ENCODE peak calls at places on chromosomes 4 and X, in six cellular contexts. One of them, this sample, is unnamed.

GRCh38 chrX:101685923-101686322 is 26.3 kb upstream of the ARMCX2 start:
- DNase-seq in ovary: no peak
- DNase-seq in astrocyte: peak; percentile 20
- DNase-seq in effector memory CD4-positive, alpha-beta T cell: no peak
- DNase-seq in CD8-positive, alpha-beta T cell: no peak
- DNase-seq in fibroblast of lung: no peak
- DNase-seq in this sample: peak; percentile 34

GRCh38 chr4:105560488-105560887 is 8.1 kb downstream of the ARHGEF38 start:
- DNase-seq in ovary: no peak
- DNase-seq in astrocyte: peak; percentile 1
- DNase-seq in effector memory CD4-positive, alpha-beta T cell: no peak
- DNase-seq in CD8-positive, alpha-beta T cell: no peak
- DNase-seq in fibroblast of lung: peak; percentile 3
- DNase-seq in this sample: no peak

GRCh38 chr4:103934178-103934789 is 214.5 kb upstream of the TACR3 start:
- DNase-seq in ovary: no peak
- DNase-seq in astrocyte: peak; percentile 11
- DNase-seq in effector memory CD4-positive, alpha-beta T cell: no peak
- DNase-seq in CD8-positive, alpha-beta T cell: no peak
- DNase-seq in fibroblast of lung: peak; percentile 55
- DNase-seq in this sample: peak; percentile 43

GRCh38 chr4:2046031-2046961 is 12.8 kb upstream of the NAT8L start:
- DNase-seq in ovary: no peak
- DNase-seq in astrocyte: no peak
- DNase-seq in effector memory CD4-positive, alpha-beta T cell: no peak
- DNase-seq in CD8-positive, alpha-beta T cell: no peak
- DNase-seq in fibroblast of lung: no peak
- DNase-seq in this sample: no peak

GRCh38 chr4:10020871-10021676 is at the start of gene SLC2A9:
- DNase-seq in ovary: no peak
- DNase-seq in astrocyte: no peak
- DNase-seq in effector memory CD4-positive, alpha-beta T cell: no peak
- DNase-seq in CD8-positive, alpha-beta T cell: no peak
- DNase-seq in fibroblast of lung: no peak
- DNase-seq in this sample: peak; percentile 35

GRCh38 chr4:48832571-48832970 is 1.7 kb downstream of the OCIAD1 start:
- DNase-seq in ovary: no peak
- DNase-seq in astrocyte: no peak
- DNase-seq in effector memory CD4-positive, alpha-beta T cell: no peak
- DNase-seq in CD8-positive, alpha-beta T cell: no peak
- DNase-seq in fibroblast of lung: no peak
- DNase-seq in this sample: peak; percentile 20

GRCh38 chr4:186104114-186104894 is at the start of gene FAM149A:
- DNase-seq in ovary: peak; percentile 57
- DNase-seq in astrocyte: no peak
- DNase-seq in effector memory CD4-positive, alpha-beta T cell: no peak
- DNase-seq in CD8-positive, alpha-beta T cell: peak; percentile 34
- DNase-seq in fibroblast of lung: peak; percentile 1
- DNase-seq in this sample: no peak

GRCh38 chr4:150973626-150974250 is 41.3 kb downstream of the LRBA start:
- DNase-seq in ovary: no peak
- DNase-seq in astrocyte: peak; percentile 16
- DNase-seq in effector memory CD4-positive, alpha-beta T cell: no peak
- DNase-seq in CD8-positive, alpha-beta T cell: no peak
- DNase-seq in fibroblast of lung: no peak
- DNase-seq in this sample: no peak

GRCh38 chr4:25500626-25501318 is 123.7 kb downstream of the ANAPC4 start:
- DNase-seq in ovary: no peak
- DNase-seq in astrocyte: no peak
- DNase-seq in effector memory CD4-positive, alpha-beta T cell: no peak
- DNase-seq in CD8-positive, alpha-beta T cell: no peak
- DNase-seq in fibroblast of lung: no peak
- DNase-seq in this sample: no peak

GRCh38 chr4:92362002-92362401 is 58.2 kb downstream of the GRID2 start:
- DNase-seq in ovary: no peak
- DNase-seq in astrocyte: no peak
- DNase-seq in effector memory CD4-positive, alpha-beta T cell: no peak
- DNase-seq in CD8-positive, alpha-beta T cell: no peak
- DNase-seq in fibroblast of lung: no peak
- DNase-seq in this sample: no peak

GRCh38 chrX:17592117-17592516 is 145.2 kb upstream of the SCML1 start:
- DNase-seq in ovary: no peak
- DNase-seq in astrocyte: peak; percentile 61
- DNase-seq in effector memory CD4-positive, alpha-beta T cell: no peak
- DNase-seq in CD8-positive, alpha-beta T cell: no peak
- DNase-seq in fibroblast of lung: no peak
- DNase-seq in this sample: peak; percentile 53
- H3K27ac ChIP-seq in ovary: peak overlapping the region; percentile 1
- H3K27ac ChIP-seq in astrocyte: peak overlapping the region; percentile 75
- H3K27ac ChIP-seq in effector memory CD4-positive, alpha-beta T cell: no peak overlapping the region
- H3K27ac ChIP-seq in CD8-positive, alpha-beta T cell: no peak overlapping the region
- H3K27ac ChIP-seq in fibroblast of lung: no peak overlapping the region
- H3K27ac ChIP-seq in this sample: peak overlapping the region; percentile 59

DNA sequence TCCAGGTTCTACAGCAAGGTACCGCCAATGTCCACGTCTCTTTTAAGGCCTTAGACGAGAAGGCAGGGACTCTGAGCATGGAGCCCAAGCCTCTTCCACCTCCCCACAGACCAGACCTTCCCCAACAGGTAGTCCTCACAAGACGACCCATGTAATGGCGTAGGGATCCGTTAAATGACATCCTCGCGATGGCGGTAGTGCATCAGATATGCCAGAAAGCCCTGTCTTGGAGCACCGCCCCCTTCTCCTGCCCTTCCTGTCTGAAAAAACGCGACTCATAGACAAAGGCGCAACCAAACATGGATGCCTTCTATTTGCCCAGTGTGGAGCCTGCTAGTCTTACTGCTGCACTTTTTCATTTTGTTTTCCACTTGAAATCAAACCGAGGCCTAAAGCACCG is 185.4 kb downstream of the OR13H1 start:
- DNase-seq in ovary: peak; percentile 88
- DNase-seq in astrocyte: peak; percentile 65
- DNase-seq in effector memory CD4-positive, alpha-beta T cell: no peak
- DNase-seq in CD8-positive, alpha-beta T cell: peak; percentile 77
- DNase-seq in fibroblast of lung: no peak
- DNase-seq in this sample: no peak
- H3K27ac ChIP-seq in ovary: peak overlapping the region; percentile 94
- H3K27ac ChIP-seq in astrocyte: no peak overlapping the region
- H3K27ac ChIP-seq in effector memory CD4-positive, alpha-beta T cell: no peak overlapping the region
- H3K27ac ChIP-seq in CD8-positive, alpha-beta T cell: no peak overlapping the region
- H3K27ac ChIP-seq in fibroblast of lung: peak overlapping the region; percentile 82
- H3K27ac ChIP-seq in this sample: no peak overlapping the region

DNA sequence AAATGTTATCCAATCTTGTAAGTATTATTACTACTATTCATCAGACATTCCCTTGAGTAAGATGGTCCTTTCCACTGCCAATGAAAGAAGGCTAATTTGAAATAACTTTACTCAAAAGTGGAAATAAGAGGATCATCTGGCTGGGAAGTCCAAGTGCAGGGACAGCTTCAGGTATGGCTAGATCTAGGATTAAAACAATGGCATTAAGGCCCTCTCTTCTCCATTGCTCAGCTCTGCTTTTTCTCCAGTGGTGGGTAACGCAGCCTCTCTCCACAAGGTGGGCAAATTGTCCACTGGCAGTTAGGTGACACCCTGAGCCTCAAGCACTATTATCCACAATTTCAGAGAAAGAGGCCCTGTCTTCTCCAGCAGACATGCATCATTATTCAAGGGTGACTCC is 66.7 kb upstream of the PGM2 start:
- DNase-seq in ovary: no peak
- DNase-seq in astrocyte: no peak
- DNase-seq in effector memory CD4-positive, alpha-beta T cell: no peak
- DNase-seq in CD8-positive, alpha-beta T cell: no peak
- DNase-seq in fibroblast of lung: no peak
- DNase-seq in this sample: no peak
- H3K27ac ChIP-seq in ovary: no peak overlapping the region
- H3K27ac ChIP-seq in astrocyte: no peak overlapping the region
- H3K27ac ChIP-seq in effector memory CD4-positive, alpha-beta T cell: no peak overlapping the region
- H3K27ac ChIP-seq in CD8-positive, alpha-beta T cell: no peak overlapping the region
- H3K27ac ChIP-seq in fibroblast of lung: no peak overlapping the region
- H3K27ac ChIP-seq in this sample: no peak overlapping the region

GRCh38 chr4:159045321-159045720 is 57.6 kb upstream of the RAPGEF2 start:
- DNase-seq in ovary: no peak
- DNase-seq in astrocyte: no peak
- DNase-seq in effector memory CD4-positive, alpha-beta T cell: no peak
- DNase-seq in CD8-positive, alpha-beta T cell: no peak
- DNase-seq in fibroblast of lung: no peak
- DNase-seq in this sample: no peak

GRCh38 chr4:159041058-159042034 is 61.5 kb upstream of the RAPGEF2 start:
- DNase-seq in ovary: no peak
- DNase-seq in astrocyte: no peak
- DNase-seq in effector memory CD4-positive, alpha-beta T cell: no peak
- DNase-seq in CD8-positive, alpha-beta T cell: no peak
- DNase-seq in fibroblast of lung: no peak
- DNase-seq in this sample: no peak

GRCh38 chr4:159043861-159044260 is 59.0 kb upstream of the RAPGEF2 start:
- DNase-seq in ovary: no peak
- DNase-seq in astrocyte: no peak
- DNase-seq in effector memory CD4-positive, alpha-beta T cell: no peak
- DNase-seq in CD8-positive, alpha-beta T cell: no peak
- DNase-seq in fibroblast of lung: no peak
- DNase-seq in this sample: no peak

GRCh38 chr4:159046683-159047082 is 56.2 kb upstream of the RAPGEF2 start:
- DNase-seq in ovary: no peak
- DNase-seq in astrocyte: no peak
- DNase-seq in effector memory CD4-positive, alpha-beta T cell: no peak
- DNase-seq in CD8-positive, alpha-beta T cell: no peak
- DNase-seq in fibroblast of lung: no peak
- DNase-seq in this sample: no peak

GRCh38 chr4:159042097-159042605 is 60.7 kb upstream of the RAPGEF2 start:
- DNase-seq in ovary: no peak
- DNase-seq in astrocyte: no peak
- DNase-seq in effector memory CD4-positive, alpha-beta T cell: no peak
- DNase-seq in CD8-positive, alpha-beta T cell: no peak
- DNase-seq in fibroblast of lung: no peak
- DNase-seq in this sample: peak; percentile 44
- H3K27ac ChIP-seq in ovary: no peak overlapping the region
- H3K27ac ChIP-seq in astrocyte: no peak overlapping the region
- H3K27ac ChIP-seq in effector memory CD4-positive, alpha-beta T cell: no peak overlapping the region
- H3K27ac ChIP-seq in CD8-positive, alpha-beta T cell: no peak overlapping the region
- H3K27ac ChIP-seq in fibroblast of lung: no peak overlapping the region
- H3K27ac ChIP-seq in this sample: no peak overlapping the region

GRCh38 chr4:79598801-79599200 is 190.8 kb upstream of the GK2 start:
- DNase-seq in ovary: no peak
- DNase-seq in astrocyte: no peak
- DNase-seq in effector memory CD4-positive, alpha-beta T cell: no peak
- DNase-seq in CD8-positive, alpha-beta T cell: no peak
- DNase-seq in fibroblast of lung: no peak
- DNase-seq in this sample: no peak
- H3K27ac ChIP-seq in ovary: no peak overlapping the region
- H3K27ac ChIP-seq in astrocyte: no peak overlapping the region
- H3K27ac ChIP-seq in effector memory CD4-positive, alpha-beta T cell: no peak overlapping the region
- H3K27ac ChIP-seq in CD8-positive, alpha-beta T cell: no peak overlapping the region
- H3K27ac ChIP-seq in fibroblast of lung: no peak overlapping the region
- H3K27ac ChIP-seq in this sample: no peak overlapping the region

GRCh38 chr4:7298601-7299000 is 106.3 kb downstream of the SORCS2 start:
- DNase-seq in ovary: no peak
- DNase-seq in astrocyte: no peak
- DNase-seq in effector memory CD4-positive, alpha-beta T cell: no peak
- DNase-seq in CD8-positive, alpha-beta T cell: no peak
- DNase-seq in fibroblast of lung: no peak
- DNase-seq in this sample: no peak
- H3K27ac ChIP-seq in ovary: no peak overlapping the region
- H3K27ac ChIP-seq in astrocyte: no peak overlapping the region
- H3K27ac ChIP-seq in effector memory CD4-positive, alpha-beta T cell: no peak overlapping the region
- H3K27ac ChIP-seq in CD8-positive, alpha-beta T cell: no peak overlapping the region
- H3K27ac ChIP-seq in fibroblast of lung: no peak overlapping the region
- H3K27ac ChIP-seq in this sample: no peak overlapping the region

This sample was measured in endothelial cell of umbilical vein.